ENCODE peak calls at places on chromosomes 4 and X, in nine cellular contexts. B is fibroblast of lung, Q is Peyer's patch, U is cardiac muscle cell, J is tibial artery, G is ovary, F is MG63, D is Caco-2, H is aorta. L is an unnamed sample.
A peak's percentile ranks its signal among the peaks of the same experiment; 100 is the strongest.

GRCh38 chr4:7051905-7052304 is 8.7 kb downstream of the TADA2B start:
- DNase-seq in B (no peak), Q (no peak), U (no peak), J (no peak), G (no peak), F (no peak), D (no peak), H (peak; percentile 71), L (no peak)

GRCh38 chr4:91502365-91502764 is 801.4 kb upstream of the GRID2 start:
- DNase-seq in B (no peak), Q (no peak), U (peak; percentile 27), J (no peak), G (no peak), F (no peak), D (peak; percentile 10), H (no peak), L (no peak)

GRCh38 chrX:73262991-73263390 is 48.3 kb upstream of the NAP1L2 start:
- DNase-seq in B (no peak), Q (no peak), U (no peak), J (no peak), G (no peak), F (no peak), D (peak; percentile 0), H (no peak), L (no peak)

GRCh38 chrX:17633546-17633945 is 103.7 kb upstream of the SCML1 start:
- DNase-seq in B (no peak), Q (no peak), U (no peak), J (no peak), G (no peak), F (no peak), D (no peak), H (no peak), L (no peak)

GRCh38 chr4:54169176-54169575 is 59.9 kb upstream of the PDGFRA start:
- DNase-seq in B (no peak), Q (no peak), U (no peak), J (no peak), G (no peak), F (peak; percentile 38), D (no peak), H (no peak), L (peak; percentile 20)

GRCh38 chrX:153773741-153774575 is 6.9 kb upstream of the SRPK3 start:
- DNase-seq in B (no peak), Q (no peak), U (no peak), J (no peak), G (no peak), F (no peak), D (no peak), H (peak; percentile 75), L (no peak)

GRCh38 chr4:182264139-182264752 is 21.0 kb downstream of the TENM3 start:
- DNase-seq in B (no peak), Q (no peak), U (no peak), J (no peak), G (no peak), F (no peak), D (no peak), H (no peak), L (no peak)

GRCh38 chrX:113929004-113929403 is 654.9 kb upstream of the HTR2C start:
- DNase-seq in B (peak; percentile 0), Q (no peak), U (peak; percentile 76), J (no peak), G (no peak), F (peak; percentile 9), D (peak; percentile 67), H (no peak), L (no peak)

DNA sequence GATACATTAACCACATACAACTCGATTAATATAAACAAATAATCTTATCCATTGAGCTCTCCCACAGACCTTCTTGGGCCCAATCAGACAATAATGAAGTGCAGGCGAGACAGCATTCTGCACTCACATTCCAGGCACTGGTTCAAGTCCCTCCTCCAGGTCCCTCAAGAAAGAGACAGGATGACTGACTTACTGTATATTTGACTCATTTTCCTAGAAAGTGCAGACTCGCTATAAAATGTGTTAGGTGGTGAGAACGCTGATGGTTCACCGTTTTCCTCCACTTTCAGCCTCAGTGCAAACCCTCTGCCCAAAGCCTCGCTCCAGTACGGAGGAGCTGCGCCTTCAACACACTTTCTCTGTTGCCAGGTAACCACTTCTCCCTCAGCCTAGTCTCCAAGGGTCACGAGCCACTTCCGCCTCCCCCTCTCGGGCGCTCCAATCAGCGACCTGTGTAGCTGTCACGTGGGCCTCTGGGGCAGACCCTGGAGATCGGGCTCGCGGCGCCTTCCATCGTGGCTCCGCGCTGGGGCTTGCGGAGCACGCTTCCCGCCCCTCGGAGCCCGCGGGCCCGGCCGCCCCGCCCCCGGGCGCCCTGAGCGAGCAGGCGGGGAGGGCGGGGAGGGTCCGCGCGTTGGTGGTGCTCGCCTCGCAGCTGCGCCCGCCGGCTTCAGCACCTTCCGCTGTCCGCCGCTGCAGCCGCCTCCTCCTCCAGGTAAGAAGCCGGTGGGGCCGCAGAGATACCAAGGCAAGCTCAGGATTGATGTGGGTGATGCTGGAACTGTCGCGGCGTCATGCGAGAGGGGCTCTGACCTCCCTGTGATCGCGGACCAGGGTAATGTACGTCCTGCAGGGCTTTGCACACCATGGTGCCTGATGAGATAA is at the start of gene WDR17:
- DNase-seq in B (peak; percentile 81), Q (peak; percentile 93), U (peak; percentile 98), J (peak; percentile 89), G (peak; percentile 82), F (peak; percentile 87), D (peak; percentile 83), H (peak; percentile 96), L (peak; percentile 14)
- H3K4me3 ChIP-seq in B (peak within 1 kb of the TSS; percentile 41), Q (peak within 1 kb of the TSS; percentile 57), U (peak within 1 kb of the TSS; percentile 32), J (peak within 1 kb of the TSS; percentile 59), G (peak within 1 kb of the TSS; percentile 60), F (peak within 1 kb of the TSS; percentile 54), D (peak within 1 kb of the TSS; percentile 43), H (peak within 1 kb of the TSS; percentile 38), L (peak within 1 kb of the TSS; percentile 57)

GRCh38 chr4:76610751-76611150 is 175.7 kb downstream of the SHROOM3 start:
- DNase-seq in B (no peak), Q (no peak), U (no peak), J (no peak), G (no peak), F (no peak), D (no peak), H (no peak), L (no peak)

GRCh38 chr4:76614589-76614988 is 179.6 kb downstream of the SHROOM3 start:
- DNase-seq in B (peak; percentile 65), Q (no peak), U (no peak), J (no peak), G (no peak), F (peak; percentile 90), D (no peak), H (peak; percentile 80), L (no peak)

GRCh38 chr4:76611164-76611563 is 176.1 kb downstream of the SHROOM3 start:
- DNase-seq in B (peak; percentile 59), Q (no peak), U (no peak), J (no peak), G (peak; percentile 23), F (peak; percentile 40), D (no peak), H (no peak), L (no peak)

GRCh38 chr4:76607846-76608245 is 172.8 kb downstream of the SHROOM3 start:
- DNase-seq in B (no peak), Q (no peak), U (no peak), J (no peak), G (no peak), F (no peak), D (no peak), H (no peak), L (no peak)

GRCh38 chr4:76611611-76612010 is 176.6 kb downstream of the SHROOM3 start:
- DNase-seq in B (no peak), Q (peak; percentile 74), U (no peak), J (peak; percentile 77), G (peak; percentile 38), F (peak; percentile 79), D (no peak), H (no peak), L (no peak)
- H3K4me3 ChIP-seq in B (no peak overlapping the region), Q (no peak overlapping the region), U (no peak overlapping the region), J (peak overlapping the region; percentile 37), G (no peak overlapping the region), F (no peak overlapping the region), D (no peak overlapping the region), H (no peak overlapping the region), L (no peak overlapping the region)

GRCh38 chr4:94466923-94467322 is 15.2 kb downstream of the PDLIM5 start:
- DNase-seq in B (no peak), Q (no peak), U (no peak), J (no peak), G (no peak), F (no peak), D (no peak), H (no peak), L (no peak)

GRCh38 chr4:94468093-94468492 is 16.4 kb downstream of the PDLIM5 start:
- DNase-seq in B (no peak), Q (no peak), U (no peak), J (no peak), G (no peak), F (no peak), D (no peak), H (no peak), L (no peak)

GRCh38 chr4:94469221-94469784 is 17.6 kb downstream of the PDLIM5 start:
- DNase-seq in B (no peak), Q (no peak), U (no peak), J (no peak), G (no peak), F (no peak), D (no peak), H (no peak), L (no peak)

GRCh38 chr4:94475794-94476193 is 24.1 kb downstream of the PDLIM5 start:
- DNase-seq in B (no peak), Q (no peak), U (no peak), J (no peak), G (no peak), F (no peak), D (no peak), H (no peak), L (no peak)

DNA sequence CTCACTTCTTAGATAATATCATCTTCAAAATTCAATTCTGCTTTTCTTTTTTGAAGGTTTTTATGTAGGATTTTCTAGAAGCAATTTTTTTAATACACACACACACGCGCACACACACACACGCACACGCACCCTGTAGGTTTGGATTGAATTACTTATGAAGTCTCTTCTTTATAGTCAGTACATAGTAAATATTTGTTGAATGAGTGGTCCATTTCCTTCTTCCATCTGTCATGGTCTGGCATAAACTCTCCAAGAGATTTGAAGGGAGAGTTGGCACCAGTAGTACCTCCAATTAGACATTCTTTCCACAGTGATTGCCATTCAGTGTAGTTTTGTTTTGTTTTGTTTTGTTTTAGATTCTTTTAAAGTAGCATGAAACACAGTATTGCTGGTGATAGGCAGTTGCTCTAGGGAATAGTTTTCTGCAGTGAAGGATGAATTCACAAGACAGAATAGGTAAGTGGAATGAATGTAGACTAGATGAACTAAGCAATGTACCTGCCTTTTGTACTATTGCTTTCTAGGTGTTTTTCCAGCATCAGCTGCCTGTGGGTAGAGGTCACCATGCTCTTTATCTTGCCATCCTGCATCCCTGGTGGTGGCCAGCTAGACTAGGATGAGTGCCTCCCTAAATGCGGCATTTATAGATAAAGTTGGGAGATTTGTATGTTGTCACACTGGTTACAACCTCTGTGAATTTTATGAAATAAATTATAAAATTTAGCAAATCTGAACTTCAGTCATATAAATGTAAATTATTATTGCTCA is 20.5 kb downstream of the PDLIM5 start:
- DNase-seq in B (peak; percentile 60), Q (no peak), U (no peak), J (no peak), G (no peak), F (peak; percentile 56), D (no peak), H (no peak), L (peak; percentile 57)
- H3K4me3 ChIP-seq in B (no peak overlapping the region), Q (no peak overlapping the region), U (no peak overlapping the region), J (no peak overlapping the region), G (no peak overlapping the region), F (no peak overlapping the region), D (no peak overlapping the region), H (no peak overlapping the region), L (no peak overlapping the region)

DNA sequence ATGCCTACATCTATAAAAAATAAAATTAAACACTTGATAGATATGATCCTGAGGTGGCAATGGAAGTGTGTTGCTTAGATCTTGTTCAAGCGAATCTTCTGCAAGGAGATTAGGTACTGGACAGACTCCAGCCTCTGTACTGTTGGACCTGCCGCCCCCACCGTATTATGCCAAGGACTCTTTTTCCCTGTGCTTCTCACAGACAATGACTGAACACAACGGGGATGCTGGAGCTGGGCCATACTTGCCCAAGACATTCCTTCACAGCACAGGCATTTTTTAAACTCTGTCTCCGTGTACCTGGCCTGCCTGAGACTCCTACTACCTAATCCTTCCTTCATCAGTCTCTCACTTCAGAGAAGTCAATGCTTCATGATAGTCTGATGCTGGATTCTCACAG is 754.5 kb upstream of the AGA start:
- DNase-seq in B (no peak), Q (no peak), U (no peak), J (no peak), G (no peak), F (no peak), D (no peak), H (no peak), L (no peak)
- H3K4me3 ChIP-seq in B (no peak overlapping the region), Q (no peak overlapping the region), U (no peak overlapping the region), J (no peak overlapping the region), G (no peak overlapping the region), F (no peak overlapping the region), D (no peak overlapping the region), H (no peak overlapping the region), L (no peak overlapping the region)